ENCODE peak calls at places on chromosome 16, in ten cellular contexts. One of them, this sample, is unnamed.

GRCh38 chr16:588639-588888 is 1.3 kb upstream of the RAB40C start:
- DNase-seq in fibroblast of the aortic adventitia: peak; percentile 62
- DNase-seq in RWPE1: no peak
- DNase-seq in progenitor cell of endocrine pancreas: peak; percentile 46
- DNase-seq in CD4-positive, alpha-beta T cell: peak; percentile 61
- DNase-seq in ovary: peak; percentile 69
- DNase-seq in stomach: peak; percentile 56
- DNase-seq in AG09309: no peak
- DNase-seq in left ventricle myocardium inferior: no peak
- DNase-seq in lung: no peak
- DNase-seq in this sample: no peak

GRCh38 chr16:66832661-66833305 is 2.0 kb upstream of the NAE1 start:
- DNase-seq in lung: no peak
- DNase-seq in fibroblast of the aortic adventitia: peak; percentile 21
- DNase-seq in left ventricle myocardium inferior: no peak
- DNase-seq in stomach: no peak
- DNase-seq in progenitor cell of endocrine pancreas: no peak
- DNase-seq in RWPE1: no peak
- DNase-seq in CD4-positive, alpha-beta T cell: no peak
- DNase-seq in AG09309: peak; percentile 37
- DNase-seq in ovary: no peak
- DNase-seq in this sample: no peak

GRCh38 chr16:57203451-57203850 is 17.3 kb downstream of the RSPRY1 start:
- DNase-seq in CD4-positive, alpha-beta T cell: no peak
- DNase-seq in RWPE1: no peak
- DNase-seq in ovary: no peak
- DNase-seq in left ventricle myocardium inferior: no peak
- DNase-seq in stomach: no peak
- DNase-seq in AG09309: no peak
- DNase-seq in fibroblast of the aortic adventitia: no peak
- DNase-seq in progenitor cell of endocrine pancreas: no peak
- DNase-seq in lung: no peak
- DNase-seq in this sample: no peak

GRCh38 chr16:997440-998051 is 16.0 kb downstream of the SOX8 start:
- DNase-seq in ovary: no peak
- DNase-seq in CD4-positive, alpha-beta T cell: peak; percentile 73
- DNase-seq in RWPE1: peak; percentile 80
- DNase-seq in progenitor cell of endocrine pancreas: peak; percentile 38
- DNase-seq in left ventricle myocardium inferior: peak; percentile 48
- DNase-seq in fibroblast of the aortic adventitia: peak; percentile 22
- DNase-seq in AG09309: no peak
- DNase-seq in stomach: peak; percentile 72
- DNase-seq in lung: peak; percentile 41
- DNase-seq in this sample: no peak

GRCh38 chr16:25264599-25264998 is 7.0 kb upstream of the ZKSCAN2 start:
- DNase-seq in fibroblast of the aortic adventitia: peak; percentile 30
- DNase-seq in progenitor cell of endocrine pancreas: no peak
- DNase-seq in AG09309: no peak
- DNase-seq in RWPE1: no peak
- DNase-seq in lung: no peak
- DNase-seq in CD4-positive, alpha-beta T cell: no peak
- DNase-seq in left ventricle myocardium inferior: no peak
- DNase-seq in stomach: no peak
- DNase-seq in ovary: no peak
- DNase-seq in this sample: no peak

GRCh38 chr16:47886631-47887415 is 269.0 kb downstream of the ABCC12 start:
- DNase-seq in AG09309: no peak
- DNase-seq in lung: no peak
- DNase-seq in ovary: no peak
- DNase-seq in RWPE1: no peak
- DNase-seq in left ventricle myocardium inferior: no peak
- DNase-seq in stomach: no peak
- DNase-seq in progenitor cell of endocrine pancreas: no peak
- DNase-seq in CD4-positive, alpha-beta T cell: no peak
- DNase-seq in fibroblast of the aortic adventitia: no peak
- DNase-seq in this sample: no peak

GRCh38 chr16:86398201-86398600 is 112.1 kb upstream of the FOXF1 start:
- DNase-seq in ovary: no peak
- DNase-seq in RWPE1: no peak
- DNase-seq in fibroblast of the aortic adventitia: no peak
- DNase-seq in lung: no peak
- DNase-seq in left ventricle myocardium inferior: no peak
- DNase-seq in progenitor cell of endocrine pancreas: no peak
- DNase-seq in AG09309: no peak
- DNase-seq in CD4-positive, alpha-beta T cell: no peak
- DNase-seq in stomach: no peak
- DNase-seq in this sample: no peak

GRCh38 chr16:57906385-57907316 is 64.3 kb downstream of the CNGB1 start:
- DNase-seq in ovary: no peak
- DNase-seq in AG09309: no peak
- DNase-seq in left ventricle myocardium inferior: no peak
- DNase-seq in RWPE1: no peak
- DNase-seq in stomach: no peak
- DNase-seq in progenitor cell of endocrine pancreas: no peak
- DNase-seq in CD4-positive, alpha-beta T cell: peak; percentile 41
- DNase-seq in lung: no peak
- DNase-seq in fibroblast of the aortic adventitia: no peak
- DNase-seq in this sample: no peak

GRCh38 chr16:57791903-57792461 is 10.3 kb downstream of the KIFC3 start:
- DNase-seq in CD4-positive, alpha-beta T cell: no peak
- DNase-seq in lung: no peak
- DNase-seq in ovary: no peak
- DNase-seq in RWPE1: no peak
- DNase-seq in stomach: no peak
- DNase-seq in AG09309: no peak
- DNase-seq in left ventricle myocardium inferior: no peak
- DNase-seq in fibroblast of the aortic adventitia: no peak
- DNase-seq in progenitor cell of endocrine pancreas: no peak
- DNase-seq in this sample: no peak

GRCh38 chr16:25092489-25092888 is 19.1 kb upstream of the LCMT1 start:
- DNase-seq in CD4-positive, alpha-beta T cell: no peak
- DNase-seq in progenitor cell of endocrine pancreas: no peak
- DNase-seq in AG09309: no peak
- DNase-seq in stomach: no peak
- DNase-seq in fibroblast of the aortic adventitia: no peak
- DNase-seq in lung: no peak
- DNase-seq in left ventricle myocardium inferior: no peak
- DNase-seq in RWPE1: no peak
- DNase-seq in ovary: no peak
- DNase-seq in this sample: no peak

GRCh38 chr16:27398894-27399853 is 2.8 kb upstream of the IL21R start:
- DNase-seq in fibroblast of the aortic adventitia: no peak
- DNase-seq in stomach: no peak
- DNase-seq in ovary: no peak
- DNase-seq in RWPE1: no peak
- DNase-seq in CD4-positive, alpha-beta T cell: no peak
- DNase-seq in left ventricle myocardium inferior: no peak
- DNase-seq in progenitor cell of endocrine pancreas: no peak
- DNase-seq in lung: no peak
- DNase-seq in AG09309: no peak
- DNase-seq in this sample: no peak

GRCh38 chr16:71360378-71360777 is 1.9 kb downstream of the CALB2 start:
- DNase-seq in fibroblast of the aortic adventitia: peak; percentile 91
- DNase-seq in RWPE1: peak; percentile 82
- DNase-seq in AG09309: peak; percentile 85
- DNase-seq in left ventricle myocardium inferior: no peak
- DNase-seq in stomach: no peak
- DNase-seq in CD4-positive, alpha-beta T cell: no peak
- DNase-seq in ovary: no peak
- DNase-seq in lung: no peak
- DNase-seq in progenitor cell of endocrine pancreas: no peak
- DNase-seq in this sample: no peak

DNA sequence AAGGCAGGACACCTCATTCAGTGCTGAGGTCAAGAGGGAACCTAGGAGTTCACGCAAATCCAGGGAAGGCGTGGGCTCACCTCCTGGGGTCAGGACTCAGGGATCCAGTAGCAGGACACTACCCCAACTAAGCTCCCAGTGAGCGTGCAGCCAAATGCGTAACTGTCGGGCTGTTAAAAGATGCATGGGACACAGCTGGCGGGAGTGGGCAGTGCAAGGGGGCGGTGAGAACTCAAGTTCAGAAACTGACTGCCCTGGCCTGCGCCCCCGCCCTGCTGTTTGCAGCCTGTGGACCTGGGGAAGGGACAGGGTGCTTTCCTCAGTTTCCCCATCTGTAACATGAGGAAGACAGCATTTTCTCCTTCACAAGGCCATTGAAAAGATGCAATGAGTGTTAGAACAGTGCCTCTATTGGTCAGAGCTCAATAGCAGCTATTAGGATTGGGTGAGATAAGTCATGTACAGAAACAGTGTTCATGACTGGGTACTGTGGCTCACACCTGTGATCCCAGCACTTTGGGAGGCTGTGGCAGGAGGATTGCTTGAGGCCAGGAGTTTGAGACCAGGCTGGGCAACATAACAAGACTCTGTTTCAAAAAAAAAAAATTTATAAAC is 20.2 kb downstream of the CDIPT start:
- DNase-seq in CD4-positive, alpha-beta T cell: no peak
- DNase-seq in stomach: no peak
- DNase-seq in lung: no peak
- DNase-seq in RWPE1: no peak
- DNase-seq in AG09309: no peak
- DNase-seq in ovary: no peak
- DNase-seq in fibroblast of the aortic adventitia: no peak
- DNase-seq in progenitor cell of endocrine pancreas: no peak
- DNase-seq in left ventricle myocardium inferior: no peak
- DNase-seq in this sample: no peak
- TF ChIP-seq CTCF in CD4-positive, alpha-beta T cell: no peak
- TF ChIP-seq CTCF in stomach: no peak
- TF ChIP-seq CTCF in lung: no peak
- TF ChIP-seq CTCF in RWPE1: no peak
- TF ChIP-seq CTCF in AG09309: peak; percentile 4
- TF ChIP-seq CTCF in ovary: no peak
- TF ChIP-seq CTCF in fibroblast of the aortic adventitia: no peak
- TF ChIP-seq CTCF in progenitor cell of endocrine pancreas: no peak
- TF ChIP-seq CTCF in left ventricle myocardium inferior: no peak
- TF ChIP-seq CTCF in this sample: no peak

GRCh38 chr16:87703835-87704375 is 61.9 kb downstream of the KLHDC4 start:
- DNase-seq in CD4-positive, alpha-beta T cell: no peak
- DNase-seq in progenitor cell of endocrine pancreas: no peak
- DNase-seq in left ventricle myocardium inferior: no peak
- DNase-seq in AG09309: no peak
- DNase-seq in lung: no peak
- DNase-seq in stomach: no peak
- DNase-seq in RWPE1: no peak
- DNase-seq in fibroblast of the aortic adventitia: no peak
- DNase-seq in ovary: no peak
- DNase-seq in this sample: no peak

GRCh38 chr16:87701505-87701921 is 64.3 kb downstream of the KLHDC4 start:
- DNase-seq in RWPE1: no peak
- DNase-seq in stomach: no peak
- DNase-seq in ovary: no peak
- DNase-seq in fibroblast of the aortic adventitia: no peak
- DNase-seq in left ventricle myocardium inferior: no peak
- DNase-seq in lung: no peak
- DNase-seq in progenitor cell of endocrine pancreas: no peak
- DNase-seq in AG09309: no peak
- DNase-seq in CD4-positive, alpha-beta T cell: no peak
- DNase-seq in this sample: no peak

GRCh38 chr16:87701066-87701425 is 64.7 kb downstream of the KLHDC4 start:
- DNase-seq in lung: no peak
- DNase-seq in AG09309: no peak
- DNase-seq in ovary: no peak
- DNase-seq in CD4-positive, alpha-beta T cell: no peak
- DNase-seq in left ventricle myocardium inferior: no peak
- DNase-seq in progenitor cell of endocrine pancreas: no peak
- DNase-seq in RWPE1: no peak
- DNase-seq in stomach: no peak
- DNase-seq in fibroblast of the aortic adventitia: no peak
- DNase-seq in this sample: no peak

GRCh38 chr16:87703071-87703470 is 62.7 kb downstream of the KLHDC4 start:
- DNase-seq in ovary: no peak
- DNase-seq in left ventricle myocardium inferior: no peak
- DNase-seq in lung: no peak
- DNase-seq in fibroblast of the aortic adventitia: no peak
- DNase-seq in AG09309: no peak
- DNase-seq in CD4-positive, alpha-beta T cell: no peak
- DNase-seq in progenitor cell of endocrine pancreas: no peak
- DNase-seq in RWPE1: no peak
- DNase-seq in stomach: no peak
- DNase-seq in this sample: no peak

GRCh38 chr16:87702325-87702811 is 63.4 kb downstream of the KLHDC4 start:
- DNase-seq in lung: no peak
- DNase-seq in AG09309: no peak
- DNase-seq in ovary: peak; percentile 52
- DNase-seq in RWPE1: no peak
- DNase-seq in CD4-positive, alpha-beta T cell: peak; percentile 47
- DNase-seq in fibroblast of the aortic adventitia: peak; percentile 11
- DNase-seq in left ventricle myocardium inferior: no peak
- DNase-seq in progenitor cell of endocrine pancreas: no peak
- DNase-seq in stomach: no peak
- DNase-seq in this sample: no peak
- TF ChIP-seq CTCF in lung: no peak
- TF ChIP-seq CTCF in AG09309: peak; percentile 62
- TF ChIP-seq CTCF in ovary: no peak
- TF ChIP-seq CTCF in RWPE1: no peak
- TF ChIP-seq CTCF in CD4-positive, alpha-beta T cell: peak; percentile 35
- TF ChIP-seq CTCF in fibroblast of the aortic adventitia: peak; percentile 58
- TF ChIP-seq CTCF in left ventricle myocardium inferior: peak; percentile 51
- TF ChIP-seq CTCF in progenitor cell of endocrine pancreas: peak; percentile 63
- TF ChIP-seq CTCF in stomach: no peak
- TF ChIP-seq CTCF in this sample: peak; percentile 41

GRCh38 chr16:10078541-10078949 is 103.7 kb downstream of the GRIN2A start:
- DNase-seq in stomach: no peak
- DNase-seq in ovary: no peak
- DNase-seq in AG09309: no peak
- DNase-seq in lung: no peak
- DNase-seq in progenitor cell of endocrine pancreas: no peak
- DNase-seq in CD4-positive, alpha-beta T cell: no peak
- DNase-seq in left ventricle myocardium inferior: no peak
- DNase-seq in fibroblast of the aortic adventitia: no peak
- DNase-seq in RWPE1: no peak
- DNase-seq in this sample: no peak
- TF ChIP-seq CTCF in stomach: no peak
- TF ChIP-seq CTCF in ovary: no peak
- TF ChIP-seq CTCF in AG09309: no peak
- TF ChIP-seq CTCF in lung: no peak
- TF ChIP-seq CTCF in progenitor cell of endocrine pancreas: peak; percentile 31
- TF ChIP-seq CTCF in CD4-positive, alpha-beta T cell: no peak
- TF ChIP-seq CTCF in left ventricle myocardium inferior: no peak
- TF ChIP-seq CTCF in fibroblast of the aortic adventitia: no peak
- TF ChIP-seq CTCF in RWPE1: no peak
- TF ChIP-seq CTCF in this sample: no peak

DNA sequence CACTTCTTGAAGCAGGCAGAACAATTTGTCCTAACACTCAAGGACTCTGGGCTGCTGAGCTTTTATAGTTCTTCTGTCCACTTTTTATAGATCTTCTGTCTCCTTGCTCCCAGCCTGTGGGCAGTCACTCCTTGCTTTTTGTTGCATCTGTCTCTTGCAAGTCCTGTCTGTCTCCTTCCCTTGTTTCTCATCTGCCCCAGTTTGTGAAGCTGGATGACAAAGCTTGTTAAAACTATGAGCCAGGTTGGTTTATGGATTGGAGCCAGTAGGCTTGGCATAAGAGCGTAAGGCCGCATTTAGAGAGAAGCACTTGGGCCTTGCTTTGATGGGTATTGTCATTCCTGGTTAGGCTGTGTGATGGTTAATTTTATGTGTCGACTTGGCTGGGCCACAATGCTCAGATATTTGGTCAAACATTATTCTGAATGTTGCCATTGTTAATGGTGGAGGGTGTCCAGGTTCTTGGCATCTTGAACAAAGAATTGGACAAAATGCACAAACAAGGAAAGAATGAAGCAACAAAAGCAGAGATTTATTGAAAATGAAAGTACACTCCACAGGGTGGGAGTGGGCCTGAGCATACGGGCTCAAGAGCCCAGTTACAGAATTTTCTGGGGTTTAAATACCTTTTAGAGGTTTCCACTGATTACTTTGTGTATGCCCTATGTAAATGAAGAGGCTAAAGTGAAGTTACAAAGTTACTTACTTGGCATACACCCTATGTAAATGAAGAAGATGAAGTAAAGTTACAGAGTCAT is 7.9 kb upstream of the CPPED1 start:
- DNase-seq in ovary: no peak
- DNase-seq in fibroblast of the aortic adventitia: no peak
- DNase-seq in lung: no peak
- DNase-seq in progenitor cell of endocrine pancreas: no peak
- DNase-seq in stomach: no peak
- DNase-seq in CD4-positive, alpha-beta T cell: no peak
- DNase-seq in RWPE1: no peak
- DNase-seq in AG09309: no peak
- DNase-seq in left ventricle myocardium inferior: no peak
- DNase-seq in this sample: peak; percentile 87
- TF ChIP-seq CTCF in ovary: no peak
- TF ChIP-seq CTCF in fibroblast of the aortic adventitia: no peak
- TF ChIP-seq CTCF in lung: no peak
- TF ChIP-seq CTCF in progenitor cell of endocrine pancreas: no peak
- TF ChIP-seq CTCF in stomach: no peak
- TF ChIP-seq CTCF in CD4-positive, alpha-beta T cell: no peak
- TF ChIP-seq CTCF in RWPE1: no peak
- TF ChIP-seq CTCF in AG09309: no peak
- TF ChIP-seq CTCF in left ventricle myocardium inferior: no peak
- TF ChIP-seq CTCF in this sample: no peak